ENCODE peak calls at places on chromosomes 13 and 19, in six cellular contexts. One of them, this sample, is unnamed.

GRCh38 chr19:33468361-33469170 is 53.0 kb downstream of the PEPD start:
- DNase-seq in NCI-H446 treated with DMSO at 0.1 percent for 48 hours: no peak
- DNase-seq in lower lobe of right lung: peak
- DNase-seq in activated naive CD8-positive, alpha-beta T cell treated with anti-CD3 and anti-CD28 coated beads, Interleukin-2, amount 50 U/mL, for 24 hours: no peak
- DNase-seq in KG1: no peak
- DNase-seq in T-helper 2 cell: no peak
- DNase-seq in this sample: no peak

GRCh38 chr13:99063952-99064351 is 86.1 kb upstream of the DOCK9 start:
- DNase-seq in NCI-H446 treated with DMSO at 0.1 percent for 48 hours: no peak
- DNase-seq in lower lobe of right lung: no peak
- DNase-seq in activated naive CD8-positive, alpha-beta T cell treated with anti-CD3 and anti-CD28 coated beads, Interleukin-2, amount 50 U/mL, for 24 hours: no peak
- DNase-seq in KG1: no peak
- DNase-seq in T-helper 2 cell: no peak
- DNase-seq in this sample: no peak

GRCh38 chr19:54158812-54159351 is 639 bp downstream of the LENG1 start:
- DNase-seq in NCI-H446 treated with DMSO at 0.1 percent for 48 hours: no peak
- DNase-seq in lower lobe of right lung: no peak
- DNase-seq in activated naive CD8-positive, alpha-beta T cell treated with anti-CD3 and anti-CD28 coated beads, Interleukin-2, amount 50 U/mL, for 24 hours: peak
- DNase-seq in KG1: peak
- DNase-seq in T-helper 2 cell: peak
- DNase-seq in this sample: peak

GRCh38 chr19:36009220-36009619 is 607 bp upstream of the SYNE4 start:
- DNase-seq in NCI-H446 treated with DMSO at 0.1 percent for 48 hours: no peak
- DNase-seq in lower lobe of right lung: peak
- DNase-seq in activated naive CD8-positive, alpha-beta T cell treated with anti-CD3 and anti-CD28 coated beads, Interleukin-2, amount 50 U/mL, for 24 hours: peak
- DNase-seq in KG1: no peak
- DNase-seq in T-helper 2 cell: no peak
- DNase-seq in this sample: peak

GRCh38 chr19:33927789-33928457 is 131.3 kb downstream of the KCTD15 start:
- DNase-seq in NCI-H446 treated with DMSO at 0.1 percent for 48 hours: no peak
- DNase-seq in lower lobe of right lung: no peak
- DNase-seq in activated naive CD8-positive, alpha-beta T cell treated with anti-CD3 and anti-CD28 coated beads, Interleukin-2, amount 50 U/mL, for 24 hours: no peak
- DNase-seq in KG1: no peak
- DNase-seq in T-helper 2 cell: no peak
- DNase-seq in this sample: no peak

GRCh38 chr19:3292958-3293529 is 68.6 kb downstream of the CELF5 start:
- DNase-seq in NCI-H446 treated with DMSO at 0.1 percent for 48 hours: no peak
- DNase-seq in lower lobe of right lung: no peak
- DNase-seq in activated naive CD8-positive, alpha-beta T cell treated with anti-CD3 and anti-CD28 coated beads, Interleukin-2, amount 50 U/mL, for 24 hours: no peak
- DNase-seq in KG1: no peak
- DNase-seq in T-helper 2 cell: no peak
- DNase-seq in this sample: no peak

GRCh38 chr13:74767031-74767430 is 632.8 kb upstream of the KLF12 start:
- DNase-seq in NCI-H446 treated with DMSO at 0.1 percent for 48 hours: no peak
- DNase-seq in lower lobe of right lung: no peak
- DNase-seq in activated naive CD8-positive, alpha-beta T cell treated with anti-CD3 and anti-CD28 coated beads, Interleukin-2, amount 50 U/mL, for 24 hours: no peak
- DNase-seq in KG1: no peak
- DNase-seq in T-helper 2 cell: no peak
- DNase-seq in this sample: no peak

GRCh38 chr19:54549224-54549623 is 24.4 kb upstream of the LILRA2 start:
- DNase-seq in NCI-H446 treated with DMSO at 0.1 percent for 48 hours: no peak
- DNase-seq in lower lobe of right lung: no peak
- DNase-seq in activated naive CD8-positive, alpha-beta T cell treated with anti-CD3 and anti-CD28 coated beads, Interleukin-2, amount 50 U/mL, for 24 hours: no peak
- DNase-seq in KG1: no peak
- DNase-seq in T-helper 2 cell: no peak
- DNase-seq in this sample: no peak

GRCh38 chr19:13093407-13094284 is 9.0 kb downstream of the LYL1 start:
- DNase-seq in NCI-H446 treated with DMSO at 0.1 percent for 48 hours: peak
- DNase-seq in lower lobe of right lung: peak
- DNase-seq in activated naive CD8-positive, alpha-beta T cell treated with anti-CD3 and anti-CD28 coated beads, Interleukin-2, amount 50 U/mL, for 24 hours: peak
- DNase-seq in KG1: peak
- DNase-seq in T-helper 2 cell: peak
- DNase-seq in this sample: peak

GRCh38 chr19:3816566-3817218 is 30.5 kb upstream of the MATK start:
- DNase-seq in NCI-H446 treated with DMSO at 0.1 percent for 48 hours: no peak
- DNase-seq in lower lobe of right lung: no peak
- DNase-seq in activated naive CD8-positive, alpha-beta T cell treated with anti-CD3 and anti-CD28 coated beads, Interleukin-2, amount 50 U/mL, for 24 hours: no peak
- DNase-seq in KG1: no peak
- DNase-seq in T-helper 2 cell: no peak
- DNase-seq in this sample: no peak

GRCh38 chr19:51181913-51182419 is 39.9 kb downstream of the SIGLEC7 start:
- DNase-seq in NCI-H446 treated with DMSO at 0.1 percent for 48 hours: no peak
- DNase-seq in lower lobe of right lung: no peak
- DNase-seq in activated naive CD8-positive, alpha-beta T cell treated with anti-CD3 and anti-CD28 coated beads, Interleukin-2, amount 50 U/mL, for 24 hours: peak
- DNase-seq in KG1: no peak
- DNase-seq in T-helper 2 cell: no peak
- DNase-seq in this sample: no peak

GRCh38 chr19:58361900-58362271 is 665 bp downstream of the ZNF497 start:
- DNase-seq in NCI-H446 treated with DMSO at 0.1 percent for 48 hours: peak
- DNase-seq in lower lobe of right lung: peak
- DNase-seq in activated naive CD8-positive, alpha-beta T cell treated with anti-CD3 and anti-CD28 coated beads, Interleukin-2, amount 50 U/mL, for 24 hours: peak
- DNase-seq in KG1: peak
- DNase-seq in T-helper 2 cell: no peak
- DNase-seq in this sample: peak

GRCh38 chr13:111338841-111339240 is 18.4 kb downstream of the TEX29 start:
- DNase-seq in NCI-H446 treated with DMSO at 0.1 percent for 48 hours: no peak
- DNase-seq in lower lobe of right lung: no peak
- DNase-seq in activated naive CD8-positive, alpha-beta T cell treated with anti-CD3 and anti-CD28 coated beads, Interleukin-2, amount 50 U/mL, for 24 hours: no peak
- DNase-seq in KG1: no peak
- DNase-seq in T-helper 2 cell: no peak
- DNase-seq in this sample: no peak

This sample was measured in activated naive CD4-positive, alpha-beta T cell treated with Interleukin-2 at 50 U/mL for 16 hours.